ENCODE peak calls at places on chromosomes 5 and 9, in four cellular contexts. G, Y, T and H are unnamed samples.
A peak's percentile ranks its signal among the peaks of the same experiment; 100 is the strongest.

GRCh38 chr5:44332360-44332971 is 56.8 kb downstream of the FGF10 start:
- DNase-seq in G (no peak), Y (no peak), T (no peak), H (no peak)

GRCh38 chr9:129899620-129900019 is 64.4 kb downstream of the USP20 start:
- DNase-seq in G (no peak), Y (no peak), T (no peak), H (no peak)

GRCh38 chr5:95972196-95972595 is 10.5 kb upstream of the ELL2 start:
- DNase-seq in G (no peak), Y (no peak), T (no peak), H (no peak)

GRCh38 chr9:129557192-129558036 is 63.5 kb downstream of the C9orf50 start:
- DNase-seq in G (peak; percentile 44), Y (no peak), T (no peak), H (peak; percentile 95)

GRCh38 chr9:133342570-133342969 is 5.4 kb downstream of the MED22 start:
- DNase-seq in G (no peak), Y (no peak), T (no peak), H (no peak)

GRCh38 chr9:129182625-129183494 is 4.8 kb upstream of the IER5L start:
- DNase-seq in G (peak; percentile 47), Y (no peak), T (no peak), H (no peak)

GRCh38 chr5:132363431-132364112 is 5.9 kb upstream of the SLC22A5 start:
- DNase-seq in G (peak; percentile 56), Y (no peak), T (no peak), H (peak; percentile 49)

GRCh38 chr9:83639266-83639665 is 16.3 kb downstream of the IDNK start:
- DNase-seq in G (no peak), Y (no peak), T (no peak), H (no peak)

GRCh38 chr9:13915131-13915530 is 398.8 kb downstream of the NFIB start:
- DNase-seq in G (no peak), Y (no peak), T (no peak), H (no peak)

GRCh38 chr5:90747693-90748092 is 189.1 kb downstream of the ADGRV1 start:
- DNase-seq in G (no peak), Y (no peak), T (no peak), H (no peak)

GRCh38 chr9:123150708-123151503 is 117.4 kb downstream of the GPR21 start:
- DNase-seq in G (no peak), Y (no peak), T (no peak), H (no peak)

GRCh38 chr9:27460225-27461023 is 63.7 kb upstream of the IFNK start:
- DNase-seq in G (peak; percentile 16), Y (peak; percentile 60), T (no peak), H (no peak)

GRCh38 chr5:37882636-37883035 is 42.8 kb upstream of the GDNF start:
- DNase-seq in G (no peak), Y (no peak), T (no peak), H (no peak)

GRCh38 chr9:88777498-88778312 is 213.6 kb upstream of the S1PR3 start:
- DNase-seq in G (no peak), Y (no peak), T (no peak), H (no peak)

GRCh38 chr5:132362086-132362485 is 7.4 kb upstream of the SLC22A5 start:
- DNase-seq in G (no peak), Y (no peak), T (no peak), H (no peak)

GRCh38 chr5:66596791-66597757 is 881 bp downstream of the MAST4 start:
- DNase-seq in G (no peak), Y (no peak), T (no peak), H (no peak)

GRCh38 chr5:122493091-122493775 is 181.2 kb downstream of the SNCAIP start:
- DNase-seq in G (peak; percentile 63), Y (no peak), T (no peak), H (no peak)

GRCh38 chr5:40332945-40333344 is 346.8 kb upstream of the PTGER4 start:
- DNase-seq in G (no peak), Y (no peak), T (no peak), H (no peak)

GRCh38 chr9:76576344-76576743 is 117.4 kb downstream of the GCNT1 start:
- DNase-seq in G (peak; percentile 51), Y (peak; percentile 53), T (no peak), H (no peak)

GRCh38 chr5:171495122-171495700 is 75.8 kb downstream of the FGF18 start:
- DNase-seq in G (no peak), Y (no peak), T (no peak), H (peak; percentile 74)

GRCh38 chr9:80026121-80026520 is 454.4 kb downstream of the TLE4 start:
- DNase-seq in G (no peak), Y (no peak), T (no peak), H (no peak)

GRCh38 chr5:143146161-143146560 is 257.3 kb downstream of the NR3C1 start:
- DNase-seq in G (no peak), Y (no peak), T (no peak), H (no peak)

GRCh38 chr5:71938886-71939285 is 168.4 kb upstream of the MAP1B start:
- DNase-seq in G (peak; percentile 81), Y (no peak), T (peak; percentile 13), H (peak; percentile 88)

GRCh38 chr5:91500758-91501157 is 117.6 kb upstream of the ARRDC3 start:
- DNase-seq in G (no peak), Y (no peak), T (no peak), H (no peak)

GRCh38 chr9:33233659-33234335 is 6.2 kb upstream of the SPINK4 start:
- DNase-seq in G (peak; percentile 94), Y (no peak), T (no peak), H (peak; percentile 86)